ENCODE peak calls at places on chromosomes 16 and 17, in four cellular contexts. R, Q, H and D are unnamed samples.

GRCh38 chr16:13036600-13036999 is 135.2 kb downstream of the SHISA9 start:
- DNase-seq in R (peak; percentile 55), Q (no peak), H (peak; percentile 43), D (peak; percentile 18)

GRCh38 chr17:79986441-79987186 is 49.1 kb downstream of the TBC1D16 start:
- DNase-seq in R (no peak), Q (no peak), H (peak; percentile 94), D (no peak)

GRCh38 chr17:17343160-17343735 is 40.1 kb downstream of the NT5M start:
- DNase-seq in R (no peak), Q (no peak), H (no peak), D (no peak)

GRCh38 chr16:10665166-10665565 is 29.6 kb downstream of the TEKT5 start:
- DNase-seq in R (no peak), Q (no peak), H (no peak), D (no peak)

GRCh38 chr16:56202036-56202435 is 10.7 kb downstream of the GNAO1 start:
- DNase-seq in R (no peak), Q (no peak), H (no peak), D (no peak)

GRCh38 chr16:68434654-68435210 is 13.6 kb downstream of the SMPD3 start:
- DNase-seq in R (no peak), Q (no peak), H (no peak), D (no peak)

GRCh38 chr17:47694818-47695663 is 1.1 kb downstream of the TBKBP1 start:
- DNase-seq in R (peak; percentile 47), Q (no peak), H (no peak), D (no peak)

GRCh38 chr16:4675864-4676786 is 17.2 kb upstream of the NUDT16L1 start:
- DNase-seq in R (peak; percentile 34), Q (no peak), H (peak; percentile 35), D (no peak)

GRCh38 chr17:29292992-29293889 is 707 bp downstream of the NUFIP2 start:
- DNase-seq in R (peak; percentile 78), Q (no peak), H (peak; percentile 45), D (peak; percentile 67)

GRCh38 chr16:85238233-85238647 is 126.0 kb upstream of the CIBAR2 start:
- DNase-seq in R (no peak), Q (no peak), H (no peak), D (no peak)

GRCh38 chr16:85028638-85029412 is 1.2 kb downstream of the KIAA0513 start:
- DNase-seq in R (peak; percentile 52), Q (no peak), H (no peak), D (no peak)

GRCh38 chr16:24921229-24921628 is 75.5 kb downstream of the SLC5A11 start:
- DNase-seq in R (no peak), Q (no peak), H (no peak), D (no peak)

GRCh38 chr16:49528035-49528434 is 154.4 kb downstream of the C16orf78 start:
- DNase-seq in R (peak; percentile 5), Q (no peak), H (no peak), D (no peak)

GRCh38 chr17:77083547-77083946 is 57.2 kb upstream of the SEC14L1 start:
- DNase-seq in R (no peak), Q (no peak), H (no peak), D (no peak)
- TF ChIP-seq BHLHE40 in R (no peak), Q (no peak), H (no peak), D (no peak)

GRCh38 chr17:43574896-43575525 is 28.9 kb upstream of the ETV4 start:
- DNase-seq in R (no peak), Q (no peak), H (no peak), D (no peak)

GRCh38 chr17:43573579-43574321 is 27.6 kb upstream of the ETV4 start:
- DNase-seq in R (no peak), Q (no peak), H (peak; percentile 94), D (no peak)

GRCh38 chr17:43570518-43570928 is 24.4 kb upstream of the ETV4 start:
- DNase-seq in R (no peak), Q (no peak), H (no peak), D (no peak)

GRCh38 chr17:43574348-43574747 is 28.2 kb upstream of the ETV4 start:
- DNase-seq in R (no peak), Q (no peak), H (no peak), D (no peak)

DNA sequence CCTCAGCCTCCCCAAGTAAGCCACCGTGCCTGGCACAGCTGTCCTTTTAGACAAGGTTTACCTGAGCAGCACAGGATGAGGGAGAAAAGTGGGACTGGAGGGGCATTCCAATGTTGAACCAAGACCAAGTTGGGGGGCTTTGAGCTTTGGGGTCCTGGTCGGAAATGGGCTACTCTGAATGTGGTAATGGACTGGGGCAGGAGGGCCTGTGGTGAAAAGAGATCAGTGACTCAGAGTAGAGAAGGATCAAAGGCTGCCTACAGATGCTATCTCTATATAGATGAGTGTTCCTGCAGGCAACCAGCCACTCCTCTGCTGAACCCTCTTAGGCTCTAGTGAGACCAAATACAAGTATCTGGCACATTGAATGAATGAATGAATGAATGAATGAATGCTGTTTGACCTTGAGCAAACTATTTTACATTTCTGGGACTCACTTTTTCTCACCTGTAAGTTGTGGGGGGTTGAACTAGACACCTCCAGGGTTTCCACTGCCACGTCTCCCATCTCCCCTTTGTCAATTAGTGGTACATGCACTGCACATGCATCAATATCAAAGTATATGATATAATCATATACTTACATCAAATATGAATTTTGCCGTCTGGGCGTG is 26.3 kb upstream of the ETV4 start:
- DNase-seq in R (peak; percentile 16), Q (no peak), H (peak; percentile 88), D (no peak)
- TF ChIP-seq KDM1A in R (no peak), Q (no peak), H (peak; percentile 57), D (no peak)

GRCh38 chr17:75875940-75876189 is 2.5 kb downstream of the TRIM47 start:
- DNase-seq in R (no peak), Q (no peak), H (no peak), D (no peak)

GRCh38 chr17:75876190-75876937 is 2.0 kb downstream of the TRIM47 start:
- DNase-seq in R (no peak), Q (no peak), H (peak; percentile 97), D (peak; percentile 74)

GRCh38 chr17:75877752-75878173 is 618 bp downstream of the TRIM47 start:
- DNase-seq in R (peak; percentile 54), Q (no peak), H (peak; percentile 68), D (peak; percentile 86)

GRCh38 chr17:75878174-75878998 is at the start of gene TRIM47:
- DNase-seq in R (peak; percentile 73), Q (no peak), H (peak; percentile 83), D (peak; percentile 75)

DNA sequence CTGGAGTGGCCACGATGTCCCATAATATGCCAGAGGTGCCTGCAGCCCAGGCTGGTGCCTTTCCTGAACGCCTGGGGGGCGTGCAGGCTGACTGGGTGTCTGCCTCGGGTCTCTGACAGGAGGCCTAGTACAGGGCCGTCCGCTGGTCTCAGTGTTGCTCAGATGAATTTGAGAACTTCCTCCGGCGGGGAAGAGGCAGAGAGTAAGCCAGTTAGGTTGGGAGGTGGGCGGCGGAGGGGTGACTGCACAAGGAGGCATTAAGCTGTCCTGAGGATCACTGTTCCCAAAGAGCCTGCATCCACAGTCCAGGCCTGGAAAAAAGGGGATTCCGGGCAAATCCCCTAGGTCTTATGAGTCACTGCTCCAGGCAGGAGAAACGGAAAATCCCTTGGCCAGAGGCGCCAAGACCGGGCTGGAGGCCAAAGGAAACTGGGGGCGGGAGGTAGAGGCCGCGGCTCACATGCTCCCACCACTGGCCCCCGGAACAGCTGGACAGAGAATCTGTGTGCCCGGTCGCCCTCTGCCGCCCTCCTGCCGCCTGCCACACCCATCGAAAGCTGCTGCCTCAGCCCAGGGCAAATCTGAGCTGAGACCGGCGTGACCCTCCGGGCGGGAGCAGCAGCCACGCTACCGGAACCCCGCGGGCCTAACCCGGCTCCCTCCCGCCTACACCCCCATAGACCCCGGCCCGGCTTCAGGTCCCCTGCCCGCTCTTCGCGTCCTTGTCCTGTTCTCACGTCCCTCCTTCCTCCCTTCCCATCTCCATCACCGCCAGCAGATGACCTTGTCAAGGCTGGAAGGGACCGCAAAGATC is 1.2 kb downstream of the TRIM47 start:
- DNase-seq in R (no peak), Q (no peak), H (peak; percentile 74), D (peak; percentile 95)
- TF ChIP-seq BHLHE40 in R (no peak), Q (no peak), H (no peak), D (peak; percentile 8)

GRCh38 chr16:58497468-58497867 is 2.5 kb upstream of the NDRG4 start:
- DNase-seq in R (no peak), Q (no peak), H (no peak), D (no peak)

GRCh38 chr16:58497935-58498334 is 2.0 kb upstream of the NDRG4 start:
- DNase-seq in R (no peak), Q (no peak), H (no peak), D (no peak)

GRCh38 chr16:58493756-58494431 is 6.0 kb upstream of the NDRG4 start:
- DNase-seq in R (no peak), Q (no peak), H (no peak), D (no peak)

GRCh38 chr16:58494981-58495860 is 4.7 kb upstream of the NDRG4 start:
- DNase-seq in R (peak; percentile 91), Q (peak; percentile 59), H (peak; percentile 96), D (peak; percentile 93)

GRCh38 chr16:58495861-58496331 is 4.0 kb upstream of the NDRG4 start:
- DNase-seq in R (no peak), Q (no peak), H (no peak), D (no peak)
- TF ChIP-seq KDM1A in R (no peak), Q (no peak), H (no peak), D (no peak)

DNA sequence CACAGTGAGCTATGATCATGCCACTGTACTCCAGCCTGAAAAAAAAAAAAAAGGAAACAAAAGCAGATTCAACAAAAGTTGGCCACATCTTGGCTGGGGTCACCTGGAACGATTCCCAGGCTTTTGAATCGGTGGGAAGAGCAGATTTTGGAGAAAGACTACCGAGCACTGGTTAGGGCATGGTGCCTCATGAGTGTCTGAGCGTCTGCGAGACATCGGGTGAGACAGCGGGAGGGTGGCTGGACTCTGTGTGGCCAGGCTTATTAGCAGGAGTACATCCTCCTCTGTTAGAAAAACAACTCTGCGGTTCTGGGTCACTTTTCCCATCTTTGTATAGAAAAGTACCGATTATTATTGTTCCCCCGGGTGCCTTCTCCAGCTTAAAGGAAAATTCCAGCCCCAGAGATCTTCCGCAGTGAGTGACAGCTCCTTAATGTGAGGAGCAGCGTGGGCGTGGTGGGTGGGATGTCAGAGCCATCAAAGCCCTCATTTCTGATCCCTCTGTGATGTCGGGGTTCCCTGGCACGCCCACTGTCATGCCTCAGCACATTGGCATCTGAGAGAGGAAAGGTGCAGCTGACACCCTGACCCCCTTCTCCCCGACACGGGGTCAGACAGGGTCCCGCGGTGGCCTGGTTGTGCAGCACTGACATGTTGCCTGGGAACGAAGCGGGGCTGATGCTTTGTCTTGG is 6.9 kb downstream of the RGS9 start:
- DNase-seq in R (no peak), Q (no peak), H (no peak), D (no peak)
- TF ChIP-seq BHLHE40 in R (no peak), Q (no peak), H (no peak), D (no peak)

DNA sequence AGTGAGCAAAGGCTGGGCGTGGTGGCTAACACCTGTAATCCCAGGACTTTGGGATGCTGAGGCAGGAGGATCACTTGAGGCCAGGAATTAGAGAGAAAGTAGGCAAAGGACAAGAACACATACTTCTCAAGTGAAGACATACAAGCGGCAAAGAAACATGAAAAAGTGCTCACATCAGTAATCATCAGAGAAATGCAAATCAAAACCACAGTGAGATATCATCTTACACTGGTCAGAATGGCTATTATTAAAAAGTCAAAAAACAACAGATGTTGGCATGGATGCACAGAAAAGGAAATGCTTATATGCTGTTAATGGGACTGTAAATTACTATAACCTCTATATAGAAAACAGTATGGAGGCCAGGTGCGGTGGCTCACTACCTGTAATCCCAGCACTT is 12.2 kb upstream of the SLX4 start:
- DNase-seq in R (no peak), Q (no peak), H (no peak), D (no peak)
- TF ChIP-seq KDM1A in R (no peak), Q (no peak), H (no peak), D (no peak)